ENCODE peak calls at places on chromosome 16, in seven cellular contexts. U, Q, W, G, P, C and E are unnamed samples.
A peak's percentile ranks its signal among the peaks of the same experiment; 100 is the strongest.

GRCh38 chr16:81633147-81633619 is 145.9 kb upstream of the PLCG2 start:
- DNase-seq in U (no peak), Q (no peak), W (no peak), G (no peak), P (no peak), C (no peak), E (no peak)

GRCh38 chr16:89575247-89576172 is at the start of gene CPNE7:
- DNase-seq in U (no peak), Q (peak; percentile 35), W (no peak), G (no peak), P (peak; percentile 40), C (no peak), E (no peak)

GRCh38 chr16:4443271-4443670 is 17.6 kb downstream of the DNAJA3 start:
- DNase-seq in U (no peak), Q (no peak), W (no peak), G (no peak), P (no peak), C (no peak), E (no peak)

GRCh38 chr16:5027086-5027485 is 6.6 kb downstream of the NAGPA start:
- DNase-seq in U (no peak), Q (no peak), W (no peak), G (no peak), P (no peak), C (no peak), E (no peak)

GRCh38 chr16:57146735-57147134 is 39.1 kb downstream of the PSME3IP1 start:
- DNase-seq in U (no peak), Q (peak; percentile 17), W (no peak), G (no peak), P (peak; percentile 30), C (no peak), E (no peak)

GRCh38 chr16:84884311-84885023 is 64.7 kb downstream of the CRISPLD2 start:
- DNase-seq in U (no peak), Q (no peak), W (no peak), G (no peak), P (no peak), C (no peak), E (no peak)

GRCh38 chr16:50326835-50327465 is 41.8 kb downstream of the BRD7 start:
- DNase-seq in U (peak; percentile 38), Q (peak; percentile 56), W (no peak), G (no peak), P (peak; percentile 36), C (no peak), E (no peak)

GRCh38 chr16:8958344-8958808 is 5.3 kb downstream of the USP7 start:
- DNase-seq in U (no peak), Q (no peak), W (no peak), G (no peak), P (peak; percentile 11), C (peak; percentile 8), E (no peak)

GRCh38 chr16:67649494-67649931 is 4.6 kb downstream of the CARMIL2 start:
- DNase-seq in U (no peak), Q (no peak), W (no peak), G (no peak), P (peak; percentile 21), C (no peak), E (no peak)

GRCh38 chr16:85936761-85937343 is 37.9 kb downstream of the IRF8 start:
- DNase-seq in U (no peak), Q (no peak), W (no peak), G (no peak), P (no peak), C (no peak), E (no peak)

GRCh38 chr16:84700518-84701277 is 898 bp downstream of the USP10 start:
- DNase-seq in U (peak; percentile 42), Q (peak; percentile 61), W (peak; percentile 24), G (no peak), P (peak; percentile 50), C (peak; percentile 29), E (no peak)

GRCh38 chr16:85798283-85798776 is 1.0 kb downstream of the EMC8 start:
- DNase-seq in U (no peak), Q (no peak), W (no peak), G (no peak), P (peak; percentile 44), C (no peak), E (no peak)

GRCh38 chr16:67268136-67268579 is 11.2 kb upstream of the PLEKHG4 start:
- DNase-seq in U (no peak), Q (no peak), W (peak; percentile 62), G (peak; percentile 67), P (peak; percentile 99), C (no peak), E (peak; percentile 42)

GRCh38 chr16:59878479-59878878 is 1144.4 kb upstream of the GOT2 start:
- DNase-seq in U (no peak), Q (peak; percentile 29), W (no peak), G (peak; percentile 86), P (peak; percentile 33), C (no peak), E (no peak)

GRCh38 chr16:2904922-2905240 is 6.8 kb upstream of the FLYWCH1 start:
- DNase-seq in U (no peak), Q (no peak), W (no peak), G (no peak), P (no peak), C (no peak), E (no peak)

GRCh38 chr16:12793120-12793889 is 10.4 kb downstream of the CPPED1 start:
- DNase-seq in U (no peak), Q (no peak), W (no peak), G (no peak), P (no peak), C (no peak), E (no peak)

GRCh38 chr16:11316331-11317015 is 28.8 kb upstream of the RMI2 start:
- DNase-seq in U (no peak), Q (no peak), W (no peak), G (no peak), P (peak; percentile 60), C (no peak), E (no peak)

GRCh38 chr16:65323655-65324237 is 201.9 kb upstream of the CDH11 start:
- DNase-seq in U (no peak), Q (no peak), W (no peak), G (no peak), P (no peak), C (no peak), E (no peak)

GRCh38 chr16:62256406-62256805 is 220.2 kb upstream of the CDH8 start:
- DNase-seq in U (no peak), Q (peak; percentile 36), W (no peak), G (no peak), P (peak; percentile 45), C (no peak), E (no peak)

GRCh38 chr16:49458221-49458620 is 84.6 kb downstream of the C16orf78 start:
- DNase-seq in U (no peak), Q (no peak), W (no peak), G (no peak), P (no peak), C (no peak), E (no peak)

GRCh38 chr16:11621920-11622651 is 35.4 kb upstream of the LITAF start:
- DNase-seq in U (no peak), Q (no peak), W (no peak), G (no peak), P (no peak), C (no peak), E (no peak)

GRCh38 chr16:66927012-66927436 is 1.7 kb upstream of the RRAD start:
- DNase-seq in U (no peak), Q (no peak), W (peak; percentile 90), G (no peak), P (peak; percentile 99), C (no peak), E (no peak)

GRCh38 chr16:85861095-85861825 is 37.7 kb upstream of the IRF8 start:
- DNase-seq in U (no peak), Q (no peak), W (no peak), G (no peak), P (no peak), C (no peak), E (no peak)

GRCh38 chr16:10599626-10600025 is 19.2 kb upstream of the EMP2 start:
- DNase-seq in U (no peak), Q (no peak), W (no peak), G (no peak), P (no peak), C (no peak), E (no peak)

GRCh38 chr16:84606081-84606875 is 11.6 kb downstream of the COTL1 start:
- DNase-seq in U (no peak), Q (no peak), W (no peak), G (no peak), P (no peak), C (no peak), E (no peak)

GRCh38 chr16:79767597-79768280 is 167.2 kb upstream of the MAF start:
- DNase-seq in U (peak; percentile 54), Q (no peak), W (no peak), G (peak; percentile 37), P (peak; percentile 54), C (peak; percentile 8), E (no peak)

GRCh38 chr16:55323637-55324490 is at the start of gene IRX6:
- DNase-seq in U (no peak), Q (peak; percentile 21), W (no peak), G (no peak), P (peak; percentile 59), C (no peak), E (no peak)

GRCh38 chr16:83458612-83459011 is 349.2 kb upstream of the HSBP1 start:
- DNase-seq in U (no peak), Q (no peak), W (peak; percentile 57), G (no peak), P (peak; percentile 24), C (no peak), E (no peak)

GRCh38 chr16:2156025-2156848 is 655 bp downstream of the TRAF7 start:
- DNase-seq in U (peak; percentile 50), Q (peak; percentile 35), W (no peak), G (no peak), P (peak; percentile 45), C (no peak), E (no peak)

GRCh38 chr16:82843606-82844271 is 217.0 kb downstream of the CDH13 start:
- DNase-seq in U (no peak), Q (no peak), W (no peak), G (no peak), P (no peak), C (no peak), E (no peak)

GRCh38 chr16:57345021-57345420 is 13.6 kb upstream of the CCL22 start:
- DNase-seq in U (no peak), Q (no peak), W (no peak), G (no peak), P (no peak), C (no peak), E (no peak)

GRCh38 chr16:50272111-50272571 is 5.8 kb downstream of the ADCY7 start:
- DNase-seq in U (no peak), Q (no peak), W (no peak), G (no peak), P (no peak), C (no peak), E (no peak)

GRCh38 chr16:86664518-86665318 is 86.4 kb downstream of the FOXL1 start:
- DNase-seq in U (peak; percentile 38), Q (no peak), W (peak; percentile 81), G (peak; percentile 82), P (peak; percentile 96), C (no peak), E (peak; percentile 81)